ENCODE peak calls at places on chromosomes 11 and 22, in eight cellular contexts. One of them, this sample, is unnamed. For H3K4me1, the result is how much of the 10 kb centered on the place peaks cover.

GRCh38 chr11:133418218-133418617 is 114.1 kb downstream of the OPCML start:
- DNase-seq in thoracic aorta: no peak
- DNase-seq in CD8-positive, alpha-beta T cell: no peak
- DNase-seq in naive thymus-derived CD4-positive, alpha-beta T cell: no peak
- DNase-seq in stomach: no peak
- DNase-seq in mammary epithelial cell: no peak
- DNase-seq in pancreas: no peak
- DNase-seq in PC-9: no peak
- DNase-seq in this sample: no peak

GRCh38 chr11:15038963-15039362 is 34.4 kb upstream of the CALCB start:
- DNase-seq in thoracic aorta: no peak
- DNase-seq in CD8-positive, alpha-beta T cell: no peak
- DNase-seq in naive thymus-derived CD4-positive, alpha-beta T cell: no peak
- DNase-seq in stomach: no peak
- DNase-seq in mammary epithelial cell: peak
- DNase-seq in pancreas: no peak
- DNase-seq in PC-9: no peak
- DNase-seq in this sample: no peak

GRCh38 chr11:128492903-128493569 is 94.3 kb downstream of the ETS1 start:
- DNase-seq in thoracic aorta: no peak
- DNase-seq in CD8-positive, alpha-beta T cell: no peak
- DNase-seq in naive thymus-derived CD4-positive, alpha-beta T cell: no peak
- DNase-seq in stomach: no peak
- DNase-seq in mammary epithelial cell: no peak
- DNase-seq in pancreas: no peak
- DNase-seq in PC-9: no peak
- DNase-seq in this sample: no peak

GRCh38 chr11:77159937-77160495 is 32.0 kb downstream of the MYO7A start:
- DNase-seq in thoracic aorta: no peak
- DNase-seq in CD8-positive, alpha-beta T cell: no peak
- DNase-seq in naive thymus-derived CD4-positive, alpha-beta T cell: no peak
- DNase-seq in stomach: no peak
- DNase-seq in mammary epithelial cell: no peak
- DNase-seq in pancreas: peak
- DNase-seq in PC-9: no peak
- DNase-seq in this sample: no peak

GRCh38 chr11:8247312-8247711 is 16.4 kb downstream of the LMO1 start:
- DNase-seq in thoracic aorta: no peak
- DNase-seq in CD8-positive, alpha-beta T cell: no peak
- DNase-seq in naive thymus-derived CD4-positive, alpha-beta T cell: no peak
- DNase-seq in stomach: peak
- DNase-seq in mammary epithelial cell: no peak
- DNase-seq in pancreas: peak
- DNase-seq in PC-9: no peak
- DNase-seq in this sample: no peak

GRCh38 chr22:22519591-22519990 is 479 bp downstream of the ZNF280A start:
- DNase-seq in thoracic aorta: no peak
- DNase-seq in CD8-positive, alpha-beta T cell: no peak
- DNase-seq in naive thymus-derived CD4-positive, alpha-beta T cell: no peak
- DNase-seq in stomach: no peak
- DNase-seq in mammary epithelial cell: no peak
- DNase-seq in pancreas: no peak
- DNase-seq in PC-9: no peak
- DNase-seq in this sample: no peak

GRCh38 chr11:120235024-120235628 is 4.8 kb upstream of the POU2F3 start:
- DNase-seq in thoracic aorta: no peak
- DNase-seq in CD8-positive, alpha-beta T cell: peak
- DNase-seq in naive thymus-derived CD4-positive, alpha-beta T cell: peak
- DNase-seq in stomach: peak
- DNase-seq in mammary epithelial cell: peak
- DNase-seq in pancreas: peak
- DNase-seq in PC-9: peak
- DNase-seq in this sample: peak

GRCh38 chr11:102626686-102627085 is 1.6 kb upstream of the MMP20 start:
- DNase-seq in thoracic aorta: no peak
- DNase-seq in CD8-positive, alpha-beta T cell: no peak
- DNase-seq in naive thymus-derived CD4-positive, alpha-beta T cell: no peak
- DNase-seq in stomach: no peak
- DNase-seq in mammary epithelial cell: no peak
- DNase-seq in pancreas: no peak
- DNase-seq in PC-9: no peak
- DNase-seq in this sample: no peak

GRCh38 chr11:112972399-112973115 is 11.3 kb downstream of the NCAM1 start:
- DNase-seq in thoracic aorta: no peak
- DNase-seq in CD8-positive, alpha-beta T cell: no peak
- DNase-seq in naive thymus-derived CD4-positive, alpha-beta T cell: no peak
- DNase-seq in stomach: no peak
- DNase-seq in mammary epithelial cell: peak
- DNase-seq in pancreas: no peak
- DNase-seq in PC-9: no peak
- DNase-seq in this sample: no peak

GRCh38 chr11:114195981-114196731 is 100.0 kb upstream of the NNMT start:
- DNase-seq in thoracic aorta: no peak
- DNase-seq in CD8-positive, alpha-beta T cell: no peak
- DNase-seq in naive thymus-derived CD4-positive, alpha-beta T cell: no peak
- DNase-seq in stomach: peak
- DNase-seq in mammary epithelial cell: peak
- DNase-seq in pancreas: no peak
- DNase-seq in PC-9: peak
- DNase-seq in this sample: no peak
- H3K4me1 ChIP-seq in thoracic aorta: half or more
- H3K4me1 ChIP-seq in CD8-positive, alpha-beta T cell: under half
- H3K4me1 ChIP-seq in naive thymus-derived CD4-positive, alpha-beta T cell: under half
- H3K4me1 ChIP-seq in stomach: half or more
- H3K4me1 ChIP-seq in mammary epithelial cell: under half
- H3K4me1 ChIP-seq in pancreas: under half
- H3K4me1 ChIP-seq in PC-9: under half
- H3K4me1 ChIP-seq in this sample: half or more

GRCh38 chr11:59205664-59206063 is 7.1 kb downstream of the MPEG1 start:
- DNase-seq in thoracic aorta: no peak
- DNase-seq in CD8-positive, alpha-beta T cell: no peak
- DNase-seq in naive thymus-derived CD4-positive, alpha-beta T cell: no peak
- DNase-seq in stomach: no peak
- DNase-seq in mammary epithelial cell: no peak
- DNase-seq in pancreas: no peak
- DNase-seq in PC-9: no peak
- DNase-seq in this sample: no peak

GRCh38 chr11:59204736-59205135 is 8.0 kb downstream of the MPEG1 start:
- DNase-seq in thoracic aorta: no peak
- DNase-seq in CD8-positive, alpha-beta T cell: no peak
- DNase-seq in naive thymus-derived CD4-positive, alpha-beta T cell: no peak
- DNase-seq in stomach: no peak
- DNase-seq in mammary epithelial cell: no peak
- DNase-seq in pancreas: no peak
- DNase-seq in PC-9: no peak
- DNase-seq in this sample: no peak

GRCh38 chr11:59206635-59207034 is 6.1 kb downstream of the MPEG1 start:
- DNase-seq in thoracic aorta: no peak
- DNase-seq in CD8-positive, alpha-beta T cell: no peak
- DNase-seq in naive thymus-derived CD4-positive, alpha-beta T cell: no peak
- DNase-seq in stomach: peak
- DNase-seq in mammary epithelial cell: peak
- DNase-seq in pancreas: peak
- DNase-seq in PC-9: no peak
- DNase-seq in this sample: no peak

GRCh38 chr11:59208956-59209355 is 3.8 kb downstream of the MPEG1 start:
- DNase-seq in thoracic aorta: no peak
- DNase-seq in CD8-positive, alpha-beta T cell: no peak
- DNase-seq in naive thymus-derived CD4-positive, alpha-beta T cell: no peak
- DNase-seq in stomach: no peak
- DNase-seq in mammary epithelial cell: peak
- DNase-seq in pancreas: no peak
- DNase-seq in PC-9: no peak
- DNase-seq in this sample: no peak

GRCh38 chr11:59207988-59208432 is 4.7 kb downstream of the MPEG1 start:
- DNase-seq in thoracic aorta: no peak
- DNase-seq in CD8-positive, alpha-beta T cell: peak
- DNase-seq in naive thymus-derived CD4-positive, alpha-beta T cell: peak
- DNase-seq in stomach: peak
- DNase-seq in mammary epithelial cell: peak
- DNase-seq in pancreas: no peak
- DNase-seq in PC-9: peak
- DNase-seq in this sample: no peak
- H3K27ac ChIP-seq in thoracic aorta: no peak
- H3K27ac ChIP-seq in CD8-positive, alpha-beta T cell: no peak
- H3K27ac ChIP-seq in naive thymus-derived CD4-positive, alpha-beta T cell: no peak
- H3K27ac ChIP-seq in stomach: no peak
- H3K27ac ChIP-seq in mammary epithelial cell: no peak
- H3K27ac ChIP-seq in pancreas: peak
- H3K27ac ChIP-seq in PC-9: no peak
- H3K27ac ChIP-seq in this sample: peak

DNA sequence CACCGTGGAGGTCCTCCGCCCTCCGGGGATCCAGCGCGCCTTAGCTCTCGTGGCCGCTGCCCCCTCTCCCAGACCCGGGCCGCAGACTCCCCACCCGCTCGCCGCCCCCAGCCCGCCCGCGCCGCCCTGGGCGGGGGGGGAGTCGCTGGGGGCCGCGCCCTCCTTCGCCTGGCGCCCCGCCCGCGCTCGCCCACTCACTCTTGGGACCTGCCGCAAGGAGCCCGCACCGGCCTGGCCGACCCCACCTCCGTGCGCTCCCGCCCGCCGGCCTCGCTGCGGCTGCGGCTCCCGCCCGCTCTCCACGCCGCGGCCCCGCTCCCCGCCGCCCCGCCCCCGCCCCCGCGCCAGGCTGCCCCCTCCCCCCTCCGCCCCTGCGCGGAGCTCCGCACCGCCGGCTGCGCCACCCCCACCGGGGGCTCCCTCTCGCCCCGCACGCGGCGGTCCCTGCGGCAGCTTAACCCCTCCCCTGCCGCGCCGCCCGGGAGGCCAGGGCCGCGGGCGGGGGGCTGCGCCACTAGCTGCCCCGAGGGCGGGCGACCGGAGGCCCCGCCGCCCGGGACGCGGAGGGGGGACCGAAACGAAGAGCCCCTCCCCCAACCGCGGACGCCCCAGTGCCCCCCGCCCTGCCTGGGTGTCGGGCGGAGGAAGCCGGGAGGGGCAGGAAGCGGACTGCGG is 739 bp upstream of the RASGRP2 start:
- DNase-seq in thoracic aorta: no peak
- DNase-seq in CD8-positive, alpha-beta T cell: no peak
- DNase-seq in naive thymus-derived CD4-positive, alpha-beta T cell: peak
- DNase-seq in stomach: no peak
- DNase-seq in mammary epithelial cell: no peak
- DNase-seq in pancreas: peak
- DNase-seq in PC-9: no peak
- DNase-seq in this sample: no peak
- H3K4me1 ChIP-seq in thoracic aorta: under half
- H3K4me1 ChIP-seq in CD8-positive, alpha-beta T cell: under half
- H3K4me1 ChIP-seq in naive thymus-derived CD4-positive, alpha-beta T cell: under half
- H3K4me1 ChIP-seq in stomach: under half
- H3K4me1 ChIP-seq in mammary epithelial cell: under half
- H3K4me1 ChIP-seq in pancreas: under half
- H3K4me1 ChIP-seq in PC-9: under half
- H3K4me1 ChIP-seq in this sample: under half

GRCh38 chr11:134559617-134559992 is 147.6 kb upstream of the B3GAT1 start:
- DNase-seq in thoracic aorta: no peak
- DNase-seq in CD8-positive, alpha-beta T cell: no peak
- DNase-seq in naive thymus-derived CD4-positive, alpha-beta T cell: no peak
- DNase-seq in stomach: no peak
- DNase-seq in mammary epithelial cell: no peak
- DNase-seq in pancreas: no peak
- DNase-seq in PC-9: no peak
- DNase-seq in this sample: no peak

GRCh38 chr11:134562176-134562575 is 150.1 kb upstream of the B3GAT1 start:
- DNase-seq in thoracic aorta: no peak
- DNase-seq in CD8-positive, alpha-beta T cell: no peak
- DNase-seq in naive thymus-derived CD4-positive, alpha-beta T cell: no peak
- DNase-seq in stomach: no peak
- DNase-seq in mammary epithelial cell: no peak
- DNase-seq in pancreas: no peak
- DNase-seq in PC-9: no peak
- DNase-seq in this sample: no peak

GRCh38 chr11:134561348-134561720 is 149.3 kb upstream of the B3GAT1 start:
- DNase-seq in thoracic aorta: no peak
- DNase-seq in CD8-positive, alpha-beta T cell: no peak
- DNase-seq in naive thymus-derived CD4-positive, alpha-beta T cell: peak
- DNase-seq in stomach: no peak
- DNase-seq in mammary epithelial cell: no peak
- DNase-seq in pancreas: no peak
- DNase-seq in PC-9: no peak
- DNase-seq in this sample: no peak

GRCh38 chr11:134560066-134560465 is 148.0 kb upstream of the B3GAT1 start:
- DNase-seq in thoracic aorta: no peak
- DNase-seq in CD8-positive, alpha-beta T cell: no peak
- DNase-seq in naive thymus-derived CD4-positive, alpha-beta T cell: peak
- DNase-seq in stomach: no peak
- DNase-seq in mammary epithelial cell: no peak
- DNase-seq in pancreas: no peak
- DNase-seq in PC-9: no peak
- DNase-seq in this sample: no peak

GRCh38 chr11:134560566-134561347 is 148.7 kb upstream of the B3GAT1 start:
- DNase-seq in thoracic aorta: no peak
- DNase-seq in CD8-positive, alpha-beta T cell: no peak
- DNase-seq in naive thymus-derived CD4-positive, alpha-beta T cell: peak
- DNase-seq in stomach: no peak
- DNase-seq in mammary epithelial cell: no peak
- DNase-seq in pancreas: no peak
- DNase-seq in PC-9: no peak
- DNase-seq in this sample: no peak
- H3K27ac ChIP-seq in thoracic aorta: no peak
- H3K27ac ChIP-seq in CD8-positive, alpha-beta T cell: no peak
- H3K27ac ChIP-seq in naive thymus-derived CD4-positive, alpha-beta T cell: no peak
- H3K27ac ChIP-seq in stomach: no peak
- H3K27ac ChIP-seq in mammary epithelial cell: no peak
- H3K27ac ChIP-seq in pancreas: no peak
- H3K27ac ChIP-seq in PC-9: no peak
- H3K27ac ChIP-seq in this sample: no peak